ENCODE peak calls at places on chromosomes 16 and 17, in nine cellular contexts. B is lung, G is COLO829, Z is heart left ventricle, O is cardiac muscle cell, Q is SHP77, L is testis, V is esophagus muscularis mucosa, X is GM12892. I is an unnamed sample.

GRCh38 chr16:27364493-27365141 is 37.4 kb upstream of the IL21R start:
- DNase-seq in B (peak; percentile 52), Z (no peak), Q (peak; percentile 36), V (no peak), X (no peak), L (no peak), O (no peak), G (no peak), I (no peak)

GRCh38 chr16:49924078-49924477 is 68.2 kb upstream of the ZNF423 start:
- DNase-seq in Q (no peak), O (no peak), Z (no peak), V (no peak), G (peak; percentile 6), X (no peak), B (no peak), L (peak; percentile 77), I (no peak)

GRCh38 chr17:49334744-49335512 is 27.1 kb downstream of the ZNF652 start:
- DNase-seq in X (no peak), Z (no peak), Q (no peak), G (no peak), L (no peak), O (no peak), B (no peak), V (no peak), I (no peak)

GRCh38 chr16:50265716-50266336 is 525 bp upstream of the ADCY7 start:
- DNase-seq in V (no peak), Q (no peak), L (no peak), X (no peak), Z (no peak), G (no peak), O (no peak), B (no peak), I (no peak)

GRCh38 chr16:1794908-1795666 is 1.6 kb upstream of the IGFALS start:
- DNase-seq in G (no peak), L (no peak), O (no peak), Q (no peak), Z (no peak), X (peak; percentile 19), B (no peak), V (no peak), I (no peak)

GRCh38 chr16:84378099-84378498 is 9.8 kb downstream of the ATP2C2 start:
- DNase-seq in L (no peak), O (no peak), X (no peak), Q (no peak), Z (no peak), B (no peak), V (no peak), G (no peak), I (no peak)

GRCh38 chr17:2016494-2016893 is 8.6 kb downstream of the RTN4RL1 start:
- DNase-seq in V (no peak), L (no peak), B (no peak), Z (no peak), X (no peak), O (no peak), G (no peak), Q (no peak), I (no peak)

GRCh38 chr17:2943971-2944370 is 119.4 kb downstream of the OR1D5 start:
- DNase-seq in X (no peak), Z (no peak), L (no peak), O (peak; percentile 74), V (no peak), B (no peak), G (no peak), Q (no peak), I (no peak)

GRCh38 chr17:78680436-78680835 is 101.6 kb downstream of the CYTH1 start:
- DNase-seq in L (no peak), X (no peak), B (no peak), Z (no peak), Q (no peak), O (peak; percentile 53), V (no peak), G (no peak), I (no peak)

GRCh38 chr17:10177921-10178788 is 20.3 kb downstream of the GAS7 start:
- DNase-seq in G (peak; percentile 24), L (no peak), Q (no peak), X (no peak), B (no peak), V (no peak), O (peak; percentile 62), Z (no peak), I (no peak)

GRCh38 chr17:62626719-62627218 is 701 bp upstream of the MRC2 start:
- DNase-seq in G (no peak), B (peak; percentile 44), L (peak; percentile 53), X (no peak), Q (no peak), O (peak; percentile 93), Z (peak; percentile 77), V (no peak), I (peak; percentile 64)

GRCh38 chr16:47966325-47966724 is 189.5 kb downstream of the ABCC12 start:
- DNase-seq in V (no peak), G (no peak), Q (no peak), X (no peak), L (no peak), B (no peak), O (no peak), Z (no peak), I (no peak)

I was measured in neural crest cell.